ENCODE peak calls at places on chromosomes 7 and 10, in eight cellular contexts. J, O, C, Y, Q, M, L and S are unnamed samples.
A peak's percentile ranks its signal among the peaks of the same experiment; 100 is the strongest.

GRCh38 chr10:117541405-117541908 is 1.1 kb upstream of the EMX2 start:
- DNase-seq in Q (no peak), O (no peak), M (no peak), J (no peak), L (no peak), Y (no peak), C (peak; percentile 94), S (peak; percentile 90)

GRCh38 chr10:86347856-86348255 is 18.7 kb downstream of the GRID1 start:
- DNase-seq in Q (peak; percentile 42), O (no peak), L (no peak), Y (no peak), M (no peak), J (no peak), C (no peak), S (no peak)

GRCh38 chr10:28664369-28664740 is 13.0 kb upstream of the BAMBI start:
- DNase-seq in L (no peak), J (no peak), O (no peak), Q (no peak), M (no peak), Y (no peak), C (no peak), S (no peak)

GRCh38 chr7:4882169-4882741 is 1.3 kb downstream of the RADIL start:
- DNase-seq in L (peak; percentile 30), C (peak; percentile 88), M (peak; percentile 77), Y (no peak), J (peak; percentile 88), Q (peak; percentile 90), O (peak; percentile 38), S (peak; percentile 46)

GRCh38 chr7:134029743-134030142 is 97.4 kb upstream of the LRGUK start:
- DNase-seq in M (no peak), J (no peak), O (no peak), Q (no peak), C (no peak), Y (no peak), L (no peak), S (no peak)

GRCh38 chr7:106858618-106859532 is 6.2 kb upstream of the PIK3CG start:
- DNase-seq in L (peak; percentile 38), Q (no peak), O (peak; percentile 31), J (peak; percentile 61), M (no peak), Y (no peak), C (no peak), S (peak; percentile 32)

GRCh38 chr7:15215611-15216010 is 313.1 kb upstream of the DGKB start:
- DNase-seq in M (no peak), C (no peak), O (no peak), J (no peak), Q (no peak), Y (no peak), L (no peak), S (no peak)

GRCh38 chr10:7260412-7260900 is 150.4 kb downstream of the SFMBT2 start:
- DNase-seq in M (no peak), Y (peak; percentile 74), L (no peak), O (peak; percentile 44), Q (peak; percentile 93), C (no peak), J (peak; percentile 55), S (peak; percentile 61)

GRCh38 chr10:60794953-60795352 is 16.7 kb downstream of the CDK1 start:
- DNase-seq in C (no peak), Q (no peak), M (no peak), Y (no peak), L (no peak), O (no peak), J (no peak), S (no peak)

GRCh38 chr10:60798031-60798430 is 19.8 kb downstream of the CDK1 start:
- DNase-seq in M (no peak), C (no peak), J (no peak), O (no peak), Q (no peak), L (no peak), Y (no peak), S (no peak)

GRCh38 chr10:60797200-60797599 is 18.9 kb downstream of the CDK1 start:
- DNase-seq in C (no peak), Q (no peak), J (no peak), Y (no peak), M (no peak), O (no peak), L (no peak), S (no peak)

GRCh38 chr10:60796481-60796880 is 18.2 kb downstream of the CDK1 start:
- DNase-seq in C (no peak), Y (no peak), L (no peak), Q (no peak), M (no peak), O (no peak), J (no peak), S (no peak)

DNA sequence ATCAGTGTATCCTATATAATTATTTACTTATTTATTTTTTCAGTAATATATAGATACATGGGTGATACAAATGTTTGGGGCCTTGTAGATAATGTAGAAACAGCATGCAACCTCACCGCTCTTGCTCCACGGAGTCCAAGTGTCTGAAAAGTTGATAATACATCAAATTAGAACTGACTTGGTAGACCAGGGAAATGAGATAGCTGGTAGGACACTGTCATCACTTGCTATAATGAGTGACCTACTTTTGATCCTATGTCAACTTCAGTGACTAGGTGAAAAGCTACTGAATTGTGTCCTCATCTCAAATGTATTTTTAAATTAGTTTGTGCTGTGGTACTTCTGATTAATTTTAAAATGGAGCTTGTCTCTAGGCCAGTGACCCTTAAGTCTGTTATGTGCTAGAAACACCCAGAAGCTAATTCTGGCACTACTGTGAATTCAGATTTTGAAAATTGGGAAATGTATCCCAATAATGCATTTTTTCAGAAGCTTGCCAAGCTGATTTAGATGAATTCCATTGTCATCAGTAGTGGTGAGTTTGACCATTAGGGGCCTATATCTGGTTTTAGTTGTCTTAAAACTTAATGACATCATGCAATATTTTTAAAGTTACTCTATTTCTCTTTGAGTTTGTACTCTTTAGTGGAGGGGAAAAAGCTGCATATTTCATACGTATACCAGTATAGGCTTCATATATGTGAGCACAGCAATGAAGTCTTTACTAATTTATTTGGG is 17.4 kb downstream of the CDK1 start:
- DNase-seq in J (no peak), O (no peak), Y (no peak), Q (no peak), C (no peak), L (no peak), M (no peak), S (no peak)
- TF ChIP-seq EP300 in J (no peak), O (no peak), Y (no peak), Q (no peak), C (no peak), L (no peak), M (no peak), S (no peak)

GRCh38 chr7:139232377-139232717 is 1.3 kb downstream of the UBN2 start:
- DNase-seq in Q (no peak), M (no peak), O (no peak), L (no peak), C (no peak), Y (peak; percentile 57), J (no peak), S (no peak)

GRCh38 chr7:139230774-139231512 is at the start of gene UBN2:
- DNase-seq in O (peak; percentile 98), L (peak; percentile 96), J (peak; percentile 99), C (peak; percentile 97), Q (peak; percentile 98), M (peak; percentile 88), Y (peak; percentile 98), S (peak; percentile 96)

GRCh38 chr7:139230484-139230773 is 608 bp upstream of the UBN2 start:
- DNase-seq in L (no peak), J (no peak), Q (no peak), O (no peak), C (no peak), M (no peak), Y (no peak), S (no peak)

GRCh38 chr7:139231513-139232376 is 708 bp downstream of the UBN2 start:
- DNase-seq in J (peak; percentile 83), Q (peak; percentile 66), M (no peak), O (peak; percentile 24), L (peak; percentile 27), Y (peak; percentile 11), C (no peak), S (peak; percentile 42)

GRCh38 chr7:139232893-139233292 is 1.9 kb downstream of the UBN2 start:
- DNase-seq in M (no peak), Q (no peak), C (no peak), J (no peak), O (no peak), Y (peak; percentile 18), L (no peak), S (no peak)
- TF ChIP-seq EP300 in M (no peak), Q (no peak), C (no peak), J (no peak), O (no peak), Y (no peak), L (no peak), S (no peak)

GRCh38 chr10:95480102-95480900 is 80.9 kb downstream of the SORBS1 start:
- DNase-seq in Y (no peak), M (no peak), Q (peak; percentile 77), J (no peak), L (no peak), C (no peak), O (no peak), S (no peak)

GRCh38 chr10:95478935-95479334 is 82.2 kb downstream of the SORBS1 start:
- DNase-seq in J (no peak), Q (no peak), L (no peak), O (no peak), C (no peak), M (no peak), Y (no peak), S (no peak)

GRCh38 chr10:95476482-95477174 is 84.5 kb downstream of the SORBS1 start:
- DNase-seq in C (no peak), M (no peak), L (no peak), Q (no peak), J (no peak), O (no peak), Y (no peak), S (no peak)

GRCh38 chr10:95477175-95477520 is 84.0 kb downstream of the SORBS1 start:
- DNase-seq in L (no peak), Q (no peak), M (no peak), C (no peak), J (no peak), O (no peak), Y (no peak), S (no peak)

DNA sequence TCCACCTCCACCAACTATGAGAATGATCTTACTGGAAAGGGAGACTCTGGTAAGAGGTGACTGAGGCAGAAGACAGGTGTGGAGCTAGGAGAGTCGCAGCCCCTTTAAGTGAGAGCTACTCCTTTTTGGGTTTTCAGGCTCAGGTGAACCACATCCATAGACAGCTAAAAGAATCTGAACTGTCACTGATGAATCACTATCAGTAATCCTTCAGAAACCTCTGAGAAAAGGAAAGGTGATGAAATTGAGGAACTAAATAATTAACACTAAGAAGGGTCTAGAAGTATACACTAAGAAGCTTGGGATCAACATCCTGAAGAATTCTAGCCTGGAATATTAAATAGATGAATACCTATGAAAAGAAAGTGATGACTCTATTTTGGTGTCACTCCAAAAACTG is 83.0 kb downstream of the SORBS1 start:
- DNase-seq in Y (no peak), M (no peak), C (no peak), J (no peak), O (no peak), L (no peak), Q (no peak), S (no peak)
- TF ChIP-seq EP300 in Y (no peak), M (no peak), C (no peak), J (no peak), O (no peak), L (no peak), Q (no peak), S (no peak)

GRCh38 chr7:2259480-2259879 is 17.5 kb downstream of the NUDT1 start:
- DNase-seq in O (no peak), Q (no peak), L (no peak), Y (no peak), M (no peak), J (no peak), C (no peak), S (no peak)

GRCh38 chr7:2264158-2264557 is 22.1 kb downstream of the NUDT1 start:
- DNase-seq in Q (no peak), L (no peak), M (no peak), C (no peak), J (no peak), Y (no peak), O (no peak), S (no peak)

GRCh38 chr7:2263176-2263575 is 21.1 kb downstream of the NUDT1 start:
- DNase-seq in O (no peak), Q (no peak), Y (no peak), L (no peak), C (no peak), J (no peak), M (no peak), S (no peak)

GRCh38 chr7:2260820-2261219 is 18.8 kb downstream of the NUDT1 start:
- DNase-seq in Q (no peak), Y (peak; percentile 88), O (no peak), M (no peak), L (peak; percentile 44), J (peak; percentile 90), C (no peak), S (no peak)

DNA sequence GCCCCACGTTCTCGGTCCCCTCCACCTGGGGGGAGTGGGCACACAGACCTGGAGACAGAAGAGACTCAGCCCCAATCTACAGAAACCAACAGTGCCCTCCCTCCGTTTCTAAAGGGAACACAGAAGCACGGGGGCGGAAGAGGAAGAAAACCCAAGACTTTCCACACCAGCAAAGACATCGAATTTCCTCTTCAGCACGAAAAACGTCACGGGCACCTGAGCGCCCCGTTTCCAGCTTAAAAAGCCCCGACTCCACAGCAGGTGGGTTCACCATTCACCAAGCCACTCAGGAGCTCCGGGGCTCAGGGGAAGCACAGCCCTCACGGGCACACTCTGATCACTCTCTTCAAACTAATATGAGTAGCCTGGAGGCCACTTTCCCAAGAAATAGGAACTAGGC is 19.6 kb downstream of the NUDT1 start:
- DNase-seq in Y (no peak), O (no peak), Q (no peak), L (no peak), C (no peak), M (no peak), J (no peak), S (no peak)
- TF ChIP-seq EP300 in Y (no peak), O (no peak), Q (no peak), L (no peak), C (no peak), M (no peak), J (no peak), S (no peak)